ENCODE peak calls at places on chromosomes 13 and 19, in eight cellular contexts. One of them, this sample, is unnamed.

GRCh38 chr19:958967-959685 is 25.0 kb upstream of the WDR18 start:
- DNase-seq in A673: no peak
- DNase-seq in BJ: no peak
- DNase-seq in lung: no peak
- DNase-seq in cardiac muscle cell: no peak
- DNase-seq in choroid plexus epithelial cell: peak; percentile 58
- DNase-seq in adrenal gland: no peak
- DNase-seq in fibroblast of lung: peak; percentile 9
- DNase-seq in this sample: no peak

GRCh38 chr19:48271531-48272151 is 1.8 kb downstream of the ZNF114 start:
- DNase-seq in fibroblast of lung: peak; percentile 50
- DNase-seq in BJ: no peak
- DNase-seq in cardiac muscle cell: peak; percentile 61
- DNase-seq in lung: peak; percentile 45
- DNase-seq in adrenal gland: no peak
- DNase-seq in choroid plexus epithelial cell: peak; percentile 45
- DNase-seq in A673: peak; percentile 62
- DNase-seq in this sample: no peak

GRCh38 chr19:48717059-48717395 is 2.5 kb downstream of the MAMSTR start:
- DNase-seq in A673: no peak
- DNase-seq in cardiac muscle cell: no peak
- DNase-seq in adrenal gland: no peak
- DNase-seq in fibroblast of lung: peak; percentile 37
- DNase-seq in choroid plexus epithelial cell: no peak
- DNase-seq in BJ: no peak
- DNase-seq in lung: no peak
- DNase-seq in this sample: no peak

GRCh38 chr13:54301085-54301484 is 1272.5 kb downstream of the OLFM4 start:
- DNase-seq in choroid plexus epithelial cell: no peak
- DNase-seq in A673: no peak
- DNase-seq in lung: no peak
- DNase-seq in fibroblast of lung: no peak
- DNase-seq in cardiac muscle cell: no peak
- DNase-seq in adrenal gland: no peak
- DNase-seq in BJ: no peak
- DNase-seq in this sample: no peak

GRCh38 chr13:51063909-51064308 is 47.2 kb downstream of the C13orf42 start:
- DNase-seq in fibroblast of lung: no peak
- DNase-seq in choroid plexus epithelial cell: no peak
- DNase-seq in cardiac muscle cell: no peak
- DNase-seq in A673: no peak
- DNase-seq in adrenal gland: no peak
- DNase-seq in BJ: no peak
- DNase-seq in lung: no peak
- DNase-seq in this sample: no peak

GRCh38 chr13:80012281-80012680 is 328.6 kb downstream of the SPRY2 start:
- DNase-seq in A673: no peak
- DNase-seq in lung: no peak
- DNase-seq in cardiac muscle cell: no peak
- DNase-seq in fibroblast of lung: no peak
- DNase-seq in choroid plexus epithelial cell: no peak
- DNase-seq in adrenal gland: no peak
- DNase-seq in BJ: no peak
- DNase-seq in this sample: no peak

GRCh38 chr19:41998246-41999020 is 4.4 kb upstream of the ATP1A3 start:
- DNase-seq in BJ: no peak
- DNase-seq in choroid plexus epithelial cell: peak; percentile 53
- DNase-seq in A673: peak; percentile 81
- DNase-seq in cardiac muscle cell: peak; percentile 83
- DNase-seq in lung: no peak
- DNase-seq in adrenal gland: peak; percentile 36
- DNase-seq in fibroblast of lung: peak; percentile 36
- DNase-seq in this sample: no peak

GRCh38 chr19:44753619-44753931 is 5.1 kb downstream of the BCL3 start:
- DNase-seq in cardiac muscle cell: no peak
- DNase-seq in fibroblast of lung: no peak
- DNase-seq in adrenal gland: no peak
- DNase-seq in lung: no peak
- DNase-seq in BJ: no peak
- DNase-seq in choroid plexus epithelial cell: no peak
- DNase-seq in A673: no peak
- DNase-seq in this sample: no peak

GRCh38 chr19:10797078-10797477 is 38.9 kb downstream of the TMED1 start:
- DNase-seq in lung: no peak
- DNase-seq in choroid plexus epithelial cell: no peak
- DNase-seq in cardiac muscle cell: no peak
- DNase-seq in adrenal gland: no peak
- DNase-seq in BJ: no peak
- DNase-seq in A673: no peak
- DNase-seq in fibroblast of lung: no peak
- DNase-seq in this sample: no peak

GRCh38 chr13:38395505-38395803 is 45.8 kb downstream of the UFM1 start:
- DNase-seq in A673: no peak
- DNase-seq in choroid plexus epithelial cell: no peak
- DNase-seq in BJ: no peak
- DNase-seq in cardiac muscle cell: no peak
- DNase-seq in lung: no peak
- DNase-seq in adrenal gland: no peak
- DNase-seq in fibroblast of lung: no peak
- DNase-seq in this sample: no peak

GRCh38 chr13:48156466-48156865 is 61.6 kb upstream of the MED4 start:
- DNase-seq in BJ: no peak
- DNase-seq in cardiac muscle cell: no peak
- DNase-seq in lung: no peak
- DNase-seq in fibroblast of lung: no peak
- DNase-seq in choroid plexus epithelial cell: no peak
- DNase-seq in adrenal gland: no peak
- DNase-seq in A673: peak; percentile 57
- DNase-seq in this sample: no peak

GRCh38 chr13:44629465-44630183 is 53.5 kb upstream of the TSC22D1 start:
- DNase-seq in BJ: peak; percentile 43
- DNase-seq in choroid plexus epithelial cell: peak; percentile 29
- DNase-seq in cardiac muscle cell: no peak
- DNase-seq in fibroblast of lung: peak; percentile 72
- DNase-seq in lung: no peak
- DNase-seq in A673: no peak
- DNase-seq in adrenal gland: no peak
- DNase-seq in this sample: no peak

GRCh38 chr19:17125728-17126677 is 50.4 kb downstream of the MYO9B start:
- DNase-seq in cardiac muscle cell: no peak
- DNase-seq in lung: peak; percentile 49
- DNase-seq in A673: no peak
- DNase-seq in adrenal gland: no peak
- DNase-seq in fibroblast of lung: peak; percentile 46
- DNase-seq in BJ: no peak
- DNase-seq in choroid plexus epithelial cell: peak; percentile 51
- DNase-seq in this sample: no peak

DNA sequence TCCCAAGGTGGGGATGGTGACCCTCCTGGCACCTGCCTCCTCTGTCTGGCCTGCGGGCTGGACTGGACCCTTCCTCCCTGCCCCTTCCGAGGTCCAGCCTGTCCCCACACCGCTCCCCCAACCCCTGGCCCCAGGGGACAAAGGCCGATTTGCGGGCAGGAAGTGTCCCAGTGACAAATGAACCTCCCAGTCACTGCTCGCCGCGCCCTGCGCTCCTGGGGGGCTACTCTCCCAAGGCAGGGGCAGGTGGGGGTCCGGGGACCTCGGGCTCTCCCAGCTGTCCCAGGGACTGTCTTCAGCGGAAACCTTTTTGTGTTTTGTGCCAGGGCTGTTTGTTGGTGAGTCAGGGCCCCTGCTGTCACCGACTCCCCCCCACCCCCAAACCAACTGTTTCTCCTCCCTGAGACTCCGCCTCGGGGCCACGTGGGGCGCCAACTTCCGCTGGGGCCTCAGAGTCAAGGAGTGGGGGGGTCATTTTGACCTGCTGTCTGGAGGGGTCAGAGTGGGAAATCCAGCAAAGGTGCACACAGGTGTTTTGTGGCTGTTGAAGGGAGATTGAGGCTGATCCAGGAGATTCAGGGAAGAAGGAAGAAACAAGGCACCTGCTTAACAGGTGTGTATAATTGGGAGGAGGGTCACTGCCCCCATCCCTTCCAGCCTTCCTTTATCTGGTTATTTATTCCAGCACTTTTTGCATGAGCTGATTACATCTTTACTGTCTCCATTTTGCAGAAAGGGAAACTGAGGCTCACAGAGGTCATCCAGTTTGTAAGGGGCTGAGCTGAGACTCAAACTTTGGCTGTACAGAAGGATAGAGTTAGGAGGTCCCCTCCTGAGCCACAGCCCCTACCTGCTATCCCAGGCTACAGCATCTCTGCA is 831 bp downstream of the PGPEP1 start:
- DNase-seq in lung: peak; percentile 66
- DNase-seq in cardiac muscle cell: peak; percentile 29
- DNase-seq in A673: peak; percentile 64
- DNase-seq in fibroblast of lung: no peak
- DNase-seq in BJ: no peak
- DNase-seq in adrenal gland: peak; percentile 79
- DNase-seq in choroid plexus epithelial cell: peak; percentile 50
- DNase-seq in this sample: no peak
- H3K4me3 ChIP-seq in lung: peak overlapping the region; percentile 75
- H3K4me3 ChIP-seq in cardiac muscle cell: peak overlapping the region; percentile 83
- H3K4me3 ChIP-seq in A673: peak overlapping the region; percentile 78
- H3K4me3 ChIP-seq in fibroblast of lung: peak overlapping the region; percentile 89
- H3K4me3 ChIP-seq in BJ: peak overlapping the region; percentile 83
- H3K4me3 ChIP-seq in adrenal gland: peak overlapping the region; percentile 99
- H3K4me3 ChIP-seq in choroid plexus epithelial cell: peak overlapping the region; percentile 85
- H3K4me3 ChIP-seq in this sample: peak overlapping the region; percentile 73

GRCh38 chr13:106917673-106918652 is 350.0 kb upstream of the ARGLU1 start:
- DNase-seq in choroid plexus epithelial cell: peak; percentile 81
- DNase-seq in BJ: peak; percentile 16
- DNase-seq in A673: peak; percentile 73
- DNase-seq in lung: peak; percentile 78
- DNase-seq in cardiac muscle cell: peak; percentile 81
- DNase-seq in adrenal gland: peak; percentile 72
- DNase-seq in fibroblast of lung: peak; percentile 86
- DNase-seq in this sample: peak; percentile 16

GRCh38 chr13:106919093-106919492 is 351.2 kb upstream of the ARGLU1 start:
- DNase-seq in lung: no peak
- DNase-seq in choroid plexus epithelial cell: peak; percentile 51
- DNase-seq in adrenal gland: no peak
- DNase-seq in A673: peak; percentile 34
- DNase-seq in cardiac muscle cell: no peak
- DNase-seq in fibroblast of lung: no peak
- DNase-seq in BJ: no peak
- DNase-seq in this sample: no peak

GRCh38 chr13:106915146-106915545 is 347.2 kb upstream of the ARGLU1 start:
- DNase-seq in fibroblast of lung: no peak
- DNase-seq in lung: no peak
- DNase-seq in adrenal gland: no peak
- DNase-seq in BJ: no peak
- DNase-seq in A673: no peak
- DNase-seq in choroid plexus epithelial cell: peak; percentile 9
- DNase-seq in cardiac muscle cell: no peak
- DNase-seq in this sample: no peak

GRCh38 chr13:106917024-106917491 is 349.1 kb upstream of the ARGLU1 start:
- DNase-seq in fibroblast of lung: no peak
- DNase-seq in BJ: no peak
- DNase-seq in adrenal gland: no peak
- DNase-seq in cardiac muscle cell: no peak
- DNase-seq in A673: no peak
- DNase-seq in choroid plexus epithelial cell: peak; percentile 11
- DNase-seq in lung: no peak
- DNase-seq in this sample: no peak

GRCh38 chr13:106916329-106916728 is 348.4 kb upstream of the ARGLU1 start:
- DNase-seq in choroid plexus epithelial cell: peak; percentile 56
- DNase-seq in BJ: peak; percentile 5
- DNase-seq in fibroblast of lung: peak; percentile 19
- DNase-seq in adrenal gland: no peak
- DNase-seq in cardiac muscle cell: no peak
- DNase-seq in A673: no peak
- DNase-seq in lung: no peak
- DNase-seq in this sample: no peak
- H3K4me3 ChIP-seq in choroid plexus epithelial cell: no peak overlapping the region
- H3K4me3 ChIP-seq in BJ: no peak overlapping the region
- H3K4me3 ChIP-seq in fibroblast of lung: no peak overlapping the region
- H3K4me3 ChIP-seq in adrenal gland: no peak overlapping the region
- H3K4me3 ChIP-seq in cardiac muscle cell: no peak overlapping the region
- H3K4me3 ChIP-seq in A673: no peak overlapping the region
- H3K4me3 ChIP-seq in lung: no peak overlapping the region
- H3K4me3 ChIP-seq in this sample: no peak overlapping the region

DNA sequence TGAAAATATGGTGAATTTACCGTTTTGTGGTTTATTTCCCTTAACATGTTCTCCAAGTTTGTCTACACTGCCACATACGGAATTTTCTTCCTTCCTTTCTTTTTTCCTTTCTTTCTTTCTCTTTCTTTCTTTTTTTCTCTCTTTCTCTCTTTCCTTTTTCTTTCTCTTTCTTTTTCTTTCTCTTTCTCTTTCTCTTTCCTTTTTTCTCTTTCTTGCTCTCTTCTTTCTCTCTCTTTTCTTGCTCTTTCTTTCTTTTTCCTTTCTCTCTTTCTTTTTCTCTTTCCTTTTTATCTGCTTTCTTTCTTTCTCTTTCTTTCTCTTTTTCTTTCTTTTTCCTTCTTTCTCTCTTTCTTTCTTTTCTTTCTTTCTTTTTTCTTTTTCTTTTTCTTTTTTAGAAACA is 1962.3 kb upstream of the PCDH20 start:
- DNase-seq in BJ: no peak
- DNase-seq in A673: no peak
- DNase-seq in cardiac muscle cell: no peak
- DNase-seq in adrenal gland: no peak
- DNase-seq in lung: no peak
- DNase-seq in choroid plexus epithelial cell: no peak
- DNase-seq in fibroblast of lung: no peak
- DNase-seq in this sample: no peak
- H3K4me3 ChIP-seq in BJ: no peak overlapping the region
- H3K4me3 ChIP-seq in A673: no peak overlapping the region
- H3K4me3 ChIP-seq in cardiac muscle cell: no peak overlapping the region
- H3K4me3 ChIP-seq in adrenal gland: no peak overlapping the region
- H3K4me3 ChIP-seq in lung: no peak overlapping the region
- H3K4me3 ChIP-seq in choroid plexus epithelial cell: no peak overlapping the region
- H3K4me3 ChIP-seq in fibroblast of lung: no peak overlapping the region
- H3K4me3 ChIP-seq in this sample: no peak overlapping the region

GRCh38 chr19:53944416-53944815 is 18.3 kb upstream of the CACNG8 start:
- DNase-seq in lung: no peak
- DNase-seq in cardiac muscle cell: no peak
- DNase-seq in adrenal gland: no peak
- DNase-seq in fibroblast of lung: no peak
- DNase-seq in choroid plexus epithelial cell: no peak
- DNase-seq in A673: no peak
- DNase-seq in BJ: no peak
- DNase-seq in this sample: no peak

GRCh38 chr19:53947624-53948023 is 15.1 kb upstream of the CACNG8 start:
- DNase-seq in fibroblast of lung: no peak
- DNase-seq in lung: no peak
- DNase-seq in A673: peak; percentile 43
- DNase-seq in choroid plexus epithelial cell: no peak
- DNase-seq in adrenal gland: no peak
- DNase-seq in BJ: no peak
- DNase-seq in cardiac muscle cell: no peak
- DNase-seq in this sample: no peak

GRCh38 chr19:53945998-53946397 is 16.7 kb upstream of the CACNG8 start:
- DNase-seq in lung: no peak
- DNase-seq in adrenal gland: no peak
- DNase-seq in fibroblast of lung: no peak
- DNase-seq in BJ: no peak
- DNase-seq in cardiac muscle cell: no peak
- DNase-seq in choroid plexus epithelial cell: no peak
- DNase-seq in A673: no peak
- DNase-seq in this sample: no peak

GRCh38 chr19:53944933-53945332 is 17.8 kb upstream of the CACNG8 start:
- DNase-seq in cardiac muscle cell: no peak
- DNase-seq in adrenal gland: no peak
- DNase-seq in A673: no peak
- DNase-seq in BJ: no peak
- DNase-seq in choroid plexus epithelial cell: no peak
- DNase-seq in lung: no peak
- DNase-seq in fibroblast of lung: no peak
- DNase-seq in this sample: no peak

GRCh38 chr19:53945441-53945840 is 17.3 kb upstream of the CACNG8 start:
- DNase-seq in choroid plexus epithelial cell: peak; percentile 30
- DNase-seq in BJ: no peak
- DNase-seq in lung: no peak
- DNase-seq in cardiac muscle cell: no peak
- DNase-seq in fibroblast of lung: no peak
- DNase-seq in adrenal gland: no peak
- DNase-seq in A673: no peak
- DNase-seq in this sample: no peak
- H3K4me3 ChIP-seq in choroid plexus epithelial cell: no peak overlapping the region
- H3K4me3 ChIP-seq in BJ: no peak overlapping the region
- H3K4me3 ChIP-seq in lung: no peak overlapping the region
- H3K4me3 ChIP-seq in cardiac muscle cell: no peak overlapping the region
- H3K4me3 ChIP-seq in fibroblast of lung: no peak overlapping the region
- H3K4me3 ChIP-seq in adrenal gland: no peak overlapping the region
- H3K4me3 ChIP-seq in A673: no peak overlapping the region
- H3K4me3 ChIP-seq in this sample: no peak overlapping the region

This sample was measured in skeletal muscle cell.